ENCODE peak calls at places on chromosomes 4 and X, in eight cellular contexts. One of them, this sample, is unnamed.

GRCh38 chr4:95742872-95743271 is 97.0 kb upstream of the PDHA2 start:
- DNase-seq in SK-N-SH: no peak
- DNase-seq in A549: no peak
- DNase-seq in H1: no peak
- DNase-seq in WTC11: no peak
- DNase-seq in K562: no peak
- DNase-seq in HCT116: no peak
- DNase-seq in HepG2: no peak
- DNase-seq in this sample: no peak

GRCh38 chr4:150343796-150344195 is 238.2 kb upstream of the MAB21L2 start:
- DNase-seq in HepG2: no peak
- DNase-seq in K562: no peak
- DNase-seq in A549: no peak
- DNase-seq in SK-N-SH: no peak
- DNase-seq in HCT116: no peak
- DNase-seq in WTC11: no peak
- DNase-seq in H1: no peak
- DNase-seq in this sample: no peak

GRCh38 chr4:39565925-39566630 is 38.8 kb upstream of the UGDH start:
- DNase-seq in H1: no peak
- DNase-seq in HCT116: no peak
- DNase-seq in HepG2: no peak
- DNase-seq in A549: peak; percentile 57
- DNase-seq in SK-N-SH: no peak
- DNase-seq in WTC11: no peak
- DNase-seq in K562: no peak
- DNase-seq in this sample: no peak

GRCh38 chr4:158622251-158622650 is 49.4 kb downstream of the C4orf46 start:
- DNase-seq in H1: no peak
- DNase-seq in K562: no peak
- DNase-seq in A549: no peak
- DNase-seq in SK-N-SH: no peak
- DNase-seq in HCT116: no peak
- DNase-seq in HepG2: no peak
- DNase-seq in WTC11: no peak
- DNase-seq in this sample: no peak

GRCh38 chr4:44421330-44421729 is 27.3 kb downstream of the KCTD8 start:
- DNase-seq in HepG2: no peak
- DNase-seq in K562: no peak
- DNase-seq in WTC11: no peak
- DNase-seq in SK-N-SH: no peak
- DNase-seq in A549: no peak
- DNase-seq in H1: no peak
- DNase-seq in HCT116: no peak
- DNase-seq in this sample: no peak

GRCh38 chrX:2387614-2388239 is 113.0 kb downstream of the DHRSX start:
- DNase-seq in SK-N-SH: no peak
- DNase-seq in HCT116: no peak
- DNase-seq in HepG2: no peak
- DNase-seq in WTC11: no peak
- DNase-seq in H1: no peak
- DNase-seq in K562: no peak
- DNase-seq in A549: no peak
- DNase-seq in this sample: no peak

GRCh38 chrX:124231454-124231853 is 101.0 kb upstream of the TEX13D start:
- DNase-seq in A549: no peak
- DNase-seq in K562: no peak
- DNase-seq in HepG2: no peak
- DNase-seq in H1: no peak
- DNase-seq in WTC11: no peak
- DNase-seq in SK-N-SH: no peak
- DNase-seq in HCT116: no peak
- DNase-seq in this sample: no peak

GRCh38 chr4:21753084-21753760 is 195.3 kb downstream of the KCNIP4 start:
- DNase-seq in SK-N-SH: peak; percentile 12
- DNase-seq in HepG2: no peak
- DNase-seq in A549: no peak
- DNase-seq in WTC11: no peak
- DNase-seq in HCT116: no peak
- DNase-seq in K562: no peak
- DNase-seq in H1: no peak
- DNase-seq in this sample: no peak

GRCh38 chr4:186761281-186761897 is 37.7 kb upstream of the FAT1 start:
- DNase-seq in HCT116: no peak
- DNase-seq in WTC11: no peak
- DNase-seq in SK-N-SH: no peak
- DNase-seq in K562: no peak
- DNase-seq in HepG2: no peak
- DNase-seq in A549: no peak
- DNase-seq in H1: no peak
- DNase-seq in this sample: no peak

GRCh38 chr4:20532871-20533870 is 167.1 kb upstream of the PACRGL start:
- DNase-seq in A549: no peak
- DNase-seq in HCT116: no peak
- DNase-seq in SK-N-SH: no peak
- DNase-seq in HepG2: no peak
- DNase-seq in H1: no peak
- DNase-seq in WTC11: no peak
- DNase-seq in K562: no peak
- DNase-seq in this sample: no peak

GRCh38 chr4:152815078-152815477 is 35.3 kb downstream of the ARFIP1 start:
- DNase-seq in SK-N-SH: no peak
- DNase-seq in HepG2: peak; percentile 10
- DNase-seq in A549: no peak
- DNase-seq in H1: no peak
- DNase-seq in HCT116: no peak
- DNase-seq in WTC11: no peak
- DNase-seq in K562: no peak
- DNase-seq in this sample: no peak

GRCh38 chr4:1328267-1329155 is 18.5 kb upstream of the UVSSA start:
- DNase-seq in HCT116: no peak
- DNase-seq in A549: no peak
- DNase-seq in HepG2: no peak
- DNase-seq in SK-N-SH: no peak
- DNase-seq in H1: no peak
- DNase-seq in K562: no peak
- DNase-seq in WTC11: no peak
- DNase-seq in this sample: no peak

GRCh38 chr4:6562931-6563901 is 11.8 kb upstream of the MAN2B2 start:
- DNase-seq in SK-N-SH: peak; percentile 86
- DNase-seq in H1: peak; percentile 67
- DNase-seq in WTC11: peak; percentile 42
- DNase-seq in HCT116: no peak
- DNase-seq in A549: no peak
- DNase-seq in HepG2: no peak
- DNase-seq in K562: peak; percentile 77
- DNase-seq in this sample: peak; percentile 38

GRCh38 chr4:14943749-14944148 is 58.5 kb upstream of the CPEB2 start:
- DNase-seq in HCT116: no peak
- DNase-seq in A549: no peak
- DNase-seq in K562: no peak
- DNase-seq in WTC11: no peak
- DNase-seq in H1: no peak
- DNase-seq in SK-N-SH: no peak
- DNase-seq in HepG2: no peak
- DNase-seq in this sample: no peak

GRCh38 chr4:83561381-83561780 is 25.5 kb downstream of the GPAT3 start:
- DNase-seq in HepG2: peak; percentile 55
- DNase-seq in WTC11: no peak
- DNase-seq in HCT116: peak; percentile 80
- DNase-seq in K562: no peak
- DNase-seq in A549: peak; percentile 84
- DNase-seq in H1: no peak
- DNase-seq in SK-N-SH: no peak
- DNase-seq in this sample: peak; percentile 84

GRCh38 chr4:160969914-160970313 is 1193.9 kb downstream of the FSTL5 start:
- DNase-seq in HCT116: no peak
- DNase-seq in H1: no peak
- DNase-seq in WTC11: no peak
- DNase-seq in SK-N-SH: no peak
- DNase-seq in A549: no peak
- DNase-seq in HepG2: no peak
- DNase-seq in K562: no peak
- DNase-seq in this sample: no peak

GRCh38 chr4:87819281-87819919 is 13.4 kb upstream of the MEPE start:
- DNase-seq in H1: no peak
- DNase-seq in HCT116: no peak
- DNase-seq in SK-N-SH: no peak
- DNase-seq in HepG2: peak; percentile 9
- DNase-seq in K562: peak; percentile 18
- DNase-seq in A549: peak; percentile 68
- DNase-seq in WTC11: peak; percentile 23
- DNase-seq in this sample: no peak

GRCh38 chr4:5166377-5166776 is 115.1 kb downstream of the STK32B start:
- DNase-seq in A549: no peak
- DNase-seq in K562: no peak
- DNase-seq in HepG2: no peak
- DNase-seq in WTC11: no peak
- DNase-seq in HCT116: no peak
- DNase-seq in H1: no peak
- DNase-seq in SK-N-SH: no peak
- DNase-seq in this sample: no peak

GRCh38 chrX:20498851-20499635 is 232.3 kb upstream of the RPS6KA3 start:
- DNase-seq in WTC11: no peak
- DNase-seq in SK-N-SH: no peak
- DNase-seq in A549: no peak
- DNase-seq in HCT116: no peak
- DNase-seq in H1: no peak
- DNase-seq in K562: no peak
- DNase-seq in HepG2: no peak
- DNase-seq in this sample: no peak

GRCh38 chrX:154308108-154308946 is 12.7 kb downstream of the TKTL1 start:
- DNase-seq in WTC11: peak; percentile 83
- DNase-seq in H1: peak; percentile 84
- DNase-seq in SK-N-SH: peak; percentile 61
- DNase-seq in A549: peak; percentile 53
- DNase-seq in HCT116: peak; percentile 24
- DNase-seq in K562: peak; percentile 70
- DNase-seq in HepG2: peak; percentile 16
- DNase-seq in this sample: peak; percentile 69
- TF ChIP-seq MAX in WTC11: no peak
- TF ChIP-seq MAX in H1: no peak
- TF ChIP-seq MAX in SK-N-SH: no peak
- TF ChIP-seq MAX in A549: no peak
- TF ChIP-seq MAX in HCT116: no peak
- TF ChIP-seq MAX in K562: no peak
- TF ChIP-seq MAX in HepG2: no peak
- TF ChIP-seq MAX in this sample: no peak

GRCh38 chr4:123398151-123398802 is 1.7 kb downstream of the SPRY1 start:
- DNase-seq in WTC11: peak; percentile 75
- DNase-seq in K562: peak; percentile 47
- DNase-seq in SK-N-SH: peak; percentile 89
- DNase-seq in H1: peak; percentile 80
- DNase-seq in HepG2: no peak
- DNase-seq in HCT116: peak; percentile 22
- DNase-seq in A549: peak; percentile 59
- DNase-seq in this sample: peak; percentile 86
- TF ChIP-seq MAX in WTC11: no peak
- TF ChIP-seq MAX in K562: no peak
- TF ChIP-seq MAX in SK-N-SH: no peak
- TF ChIP-seq MAX in H1: peak; percentile 90
- TF ChIP-seq MAX in HepG2: no peak
- TF ChIP-seq MAX in HCT116: no peak
- TF ChIP-seq MAX in A549: no peak
- TF ChIP-seq MAX in this sample: peak; percentile 29

GRCh38 chr4:73896416-73896815 is 27.2 kb downstream of the CXCL1 start:
- DNase-seq in SK-N-SH: no peak
- DNase-seq in HCT116: no peak
- DNase-seq in WTC11: no peak
- DNase-seq in H1: no peak
- DNase-seq in HepG2: no peak
- DNase-seq in K562: no peak
- DNase-seq in A549: no peak
- DNase-seq in this sample: no peak

GRCh38 chr4:73899321-73899720 is 30.1 kb downstream of the CXCL1 start:
- DNase-seq in A549: no peak
- DNase-seq in WTC11: no peak
- DNase-seq in HCT116: no peak
- DNase-seq in H1: no peak
- DNase-seq in HepG2: no peak
- DNase-seq in SK-N-SH: no peak
- DNase-seq in K562: no peak
- DNase-seq in this sample: no peak

GRCh38 chr4:73901031-73901430 is 31.8 kb downstream of the CXCL1 start:
- DNase-seq in SK-N-SH: no peak
- DNase-seq in HCT116: no peak
- DNase-seq in H1: no peak
- DNase-seq in A549: no peak
- DNase-seq in WTC11: no peak
- DNase-seq in HepG2: no peak
- DNase-seq in K562: no peak
- DNase-seq in this sample: no peak

GRCh38 chr4:73895201-73896177 is 26.3 kb downstream of the CXCL1 start:
- DNase-seq in WTC11: no peak
- DNase-seq in A549: no peak
- DNase-seq in HepG2: no peak
- DNase-seq in K562: no peak
- DNase-seq in H1: no peak
- DNase-seq in HCT116: no peak
- DNase-seq in SK-N-SH: no peak
- DNase-seq in this sample: no peak

DNA sequence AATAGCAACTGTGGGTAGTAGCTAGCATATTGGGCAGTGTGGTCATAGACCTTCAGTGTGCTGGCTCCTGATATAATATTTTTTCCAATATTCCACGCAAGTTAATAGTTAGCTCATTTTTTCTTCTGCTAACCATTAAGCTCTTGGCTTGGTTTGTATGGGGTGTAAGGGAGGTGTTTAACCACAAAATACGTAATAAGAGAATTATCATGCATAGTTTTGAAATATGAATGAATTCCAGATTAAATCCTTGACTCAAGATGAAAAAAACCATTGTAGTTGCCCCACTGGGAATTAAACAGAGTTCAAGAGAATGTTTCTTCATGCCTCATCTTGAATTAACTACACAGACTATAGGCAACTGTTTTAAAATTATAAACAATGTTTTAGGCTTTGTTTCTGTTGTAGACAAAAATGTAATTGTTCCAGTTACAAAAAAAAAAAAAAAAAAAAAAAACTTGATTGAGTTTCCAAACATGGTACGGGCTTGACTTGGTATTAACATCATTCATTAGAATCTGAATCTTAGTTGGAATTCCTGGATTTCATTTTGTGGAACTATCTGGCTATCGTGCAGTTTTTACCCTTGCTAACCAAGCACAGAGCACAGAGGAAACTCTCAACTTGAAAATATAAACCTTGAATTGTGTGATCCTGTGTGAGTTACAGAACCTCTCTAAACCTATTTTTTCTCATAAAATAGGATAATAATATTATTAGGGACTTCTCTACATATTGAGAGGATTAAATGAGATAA is 28.4 kb downstream of the CXCL1 start:
- DNase-seq in HCT116: no peak
- DNase-seq in SK-N-SH: no peak
- DNase-seq in H1: no peak
- DNase-seq in A549: no peak
- DNase-seq in HepG2: no peak
- DNase-seq in K562: no peak
- DNase-seq in WTC11: no peak
- DNase-seq in this sample: no peak
- TF ChIP-seq MAX in HCT116: no peak
- TF ChIP-seq MAX in SK-N-SH: no peak
- TF ChIP-seq MAX in H1: no peak
- TF ChIP-seq MAX in A549: no peak
- TF ChIP-seq MAX in HepG2: no peak
- TF ChIP-seq MAX in K562: no peak
- TF ChIP-seq MAX in WTC11: no peak
- TF ChIP-seq MAX in this sample: no peak

GRCh38 chrX:67555578-67556203 is 11.9 kb downstream of the AR start:
- DNase-seq in K562: peak; percentile 41
- DNase-seq in A549: peak; percentile 61
- DNase-seq in H1: peak; percentile 46
- DNase-seq in SK-N-SH: peak; percentile 45
- DNase-seq in HCT116: no peak
- DNase-seq in WTC11: peak; percentile 41
- DNase-seq in HepG2: peak; percentile 8
- DNase-seq in this sample: peak; percentile 49
- TF ChIP-seq MAX in K562: no peak
- TF ChIP-seq MAX in A549: no peak
- TF ChIP-seq MAX in H1: no peak
- TF ChIP-seq MAX in SK-N-SH: no peak
- TF ChIP-seq MAX in HCT116: no peak
- TF ChIP-seq MAX in WTC11: no peak
- TF ChIP-seq MAX in HepG2: no peak
- TF ChIP-seq MAX in this sample: no peak